ENCODE peak calls at places on chromosomes 6 and 20, in eight cellular contexts. Z is BJ, E is H1, Q is OCI-LY7, D is mucosa of descending colon, F is cardiac fibroblast, Y is HCT116, V is heart right ventricle. M is an unnamed sample.

GRCh38 chr6:111724505-111724904 is 118.8 kb upstream of the TRAF3IP2 start:
- DNase-seq in Z (no peak), E (no peak), Q (peak), D (no peak), F (no peak), Y (no peak), V (no peak), M (no peak)

GRCh38 chr20:60365063-60365640 is 406.9 kb downstream of the CDH26 start:
- DNase-seq in Z (no peak), E (peak), Q (peak), D (no peak), F (no peak), Y (no peak), V (no peak), M (no peak)

GRCh38 chr6:17527076-17527475 is 73.0 kb upstream of the FAM8A1 start:
- DNase-seq in Z (no peak), E (no peak), Q (no peak), D (no peak), F (no peak), Y (no peak), V (no peak), M (no peak)

GRCh38 chr6:129895692-129896091 is 34.6 kb upstream of the TMEM244 start:
- DNase-seq in Z (no peak), E (no peak), Q (no peak), D (no peak), F (peak), Y (no peak), V (no peak), M (no peak)

GRCh38 chr6:24990227-24990843 is 54.6 kb upstream of the RIPOR2 start:
- DNase-seq in Z (no peak), E (no peak), Q (no peak), D (no peak), F (peak), Y (no peak), V (no peak), M (peak)

GRCh38 chr6:158877716-158878115 is 58.5 kb upstream of the EZR start:
- DNase-seq in Z (no peak), E (no peak), Q (no peak), D (no peak), F (no peak), Y (no peak), V (no peak), M (no peak)

GRCh38 chr6:56732517-56732916 is 89.8 kb upstream of the DST start:
- DNase-seq in Z (no peak), E (no peak), Q (no peak), D (no peak), F (no peak), Y (no peak), V (no peak), M (no peak)

GRCh38 chr6:98842489-98843180 is 8.3 kb downstream of the POU3F2 start:
- DNase-seq in Z (no peak), E (peak), Q (no peak), D (no peak), F (no peak), Y (no peak), V (no peak), M (no peak)

GRCh38 chr6:169190970-169191369 is 62.7 kb downstream of the THBS2 start:
- DNase-seq in Z (no peak), E (no peak), Q (no peak), D (no peak), F (no peak), Y (no peak), V (no peak), M (no peak)

GRCh38 chr6:128521302-128521632 is 868 bp upstream of the PTPRK start:
- DNase-seq in Z (no peak), E (no peak), Q (no peak), D (no peak), F (peak), Y (no peak), V (no peak), M (peak)
- H3K4me3 ChIP-seq in Z (peak), E (peak), Q (no peak), D (peak), F (peak), Y (peak), V (peak), M (peak)

GRCh38 chr6:35015996-35016395 is 125.1 kb downstream of the TCP11 start:
- DNase-seq in Z (no peak), E (no peak), Q (no peak), D (no peak), F (peak), Y (no peak), V (no peak), M (no peak)

GRCh38 chr6:35014786-35015185 is 125.7 kb downstream of the ANKS1A start:
- DNase-seq in Z (peak), E (no peak), Q (no peak), D (no peak), F (peak), Y (peak), V (no peak), M (peak)

GRCh38 chr6:35014341-35014740 is 125.3 kb downstream of the ANKS1A start:
- DNase-seq in Z (no peak), E (no peak), Q (no peak), D (no peak), F (no peak), Y (no peak), V (no peak), M (no peak)

GRCh38 chr6:35016417-35017221 is 124.5 kb downstream of the TCP11 start:
- DNase-seq in Z (peak), E (no peak), Q (no peak), D (no peak), F (peak), Y (no peak), V (peak), M (peak)

GRCh38 chr6:35015476-35015875 is 125.7 kb downstream of the TCP11 start:
- DNase-seq in Z (no peak), E (peak), Q (no peak), D (no peak), F (no peak), Y (no peak), V (no peak), M (no peak)
- TF ChIP-seq CTCF in Z (no peak), E (no peak), Q (no peak), D (no peak), F (no peak), Y (no peak), V (no peak), M (no peak)

GRCh38 chr6:140855520-140855919 is 1277.2 kb upstream of the GJE1 start:
- DNase-seq in Z (no peak), E (no peak), Q (no peak), D (no peak), F (no peak), Y (no peak), V (no peak), M (no peak)
- H3K4me3 ChIP-seq in Z (no peak), E (no peak), Q (no peak), D (no peak), F (no peak), Y (no peak), V (no peak), M (no peak)

GRCh38 chr6:69771158-69771906 is 25.5 kb downstream of the LMBRD1 start:
- DNase-seq in Z (no peak), E (no peak), Q (no peak), D (no peak), F (peak), Y (no peak), V (no peak), M (peak)

GRCh38 chr6:69763763-69764162 is 33.0 kb downstream of the LMBRD1 start:
- DNase-seq in Z (no peak), E (no peak), Q (no peak), D (no peak), F (no peak), Y (no peak), V (no peak), M (no peak)

GRCh38 chr6:69768664-69769063 is 28.1 kb downstream of the LMBRD1 start:
- DNase-seq in Z (no peak), E (no peak), Q (no peak), D (no peak), F (peak), Y (no peak), V (no peak), M (peak)
- TF ChIP-seq CTCF in Z (peak), E (no peak), Q (peak), D (no peak), F (peak), Y (no peak), V (no peak), M (peak)

DNA sequence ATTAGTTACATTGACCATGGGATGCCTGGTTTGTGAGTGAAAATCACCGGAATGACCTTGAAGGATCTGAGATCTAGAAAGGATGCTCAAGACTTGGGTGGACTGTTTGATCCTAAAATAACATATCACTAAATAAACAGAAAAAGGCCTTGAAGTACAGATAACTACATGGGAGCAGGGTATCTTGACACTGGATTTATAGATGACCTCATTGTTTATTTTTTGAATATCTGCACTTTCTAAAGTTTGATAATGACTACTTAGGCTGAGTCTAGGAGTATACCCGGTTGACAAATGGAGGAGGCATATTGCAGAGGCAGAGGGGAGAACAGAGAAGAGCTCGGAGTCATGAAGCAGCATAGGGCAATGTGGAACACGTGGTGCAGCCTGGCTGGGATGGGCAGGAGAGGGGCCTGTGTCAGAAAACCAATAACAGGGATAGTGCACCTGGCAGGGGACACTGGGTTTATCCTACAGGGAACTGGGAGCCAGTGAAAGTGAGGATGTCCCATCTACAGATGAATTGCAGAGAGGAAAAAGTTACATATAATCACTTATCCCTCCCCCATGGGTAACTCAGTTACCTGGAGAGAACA is 50.3 kb downstream of the PLAGL1 start:
- DNase-seq in Z (no peak), E (no peak), Q (no peak), D (no peak), F (no peak), Y (no peak), V (no peak), M (no peak)
- H3K4me3 ChIP-seq in Z (no peak), E (no peak), Q (no peak), D (no peak), F (no peak), Y (no peak), V (no peak), M (no peak)

GRCh38 chr20:35719717-35720116 is 20.5 kb downstream of the ROMO1 start:
- DNase-seq in Z (no peak), E (no peak), Q (no peak), D (no peak), F (no peak), Y (no peak), V (no peak), M (no peak)
- TF ChIP-seq CTCF in Z (no peak), E (no peak), Q (no peak), D (no peak), F (no peak), Y (no peak), V (no peak), M (no peak)

DNA sequence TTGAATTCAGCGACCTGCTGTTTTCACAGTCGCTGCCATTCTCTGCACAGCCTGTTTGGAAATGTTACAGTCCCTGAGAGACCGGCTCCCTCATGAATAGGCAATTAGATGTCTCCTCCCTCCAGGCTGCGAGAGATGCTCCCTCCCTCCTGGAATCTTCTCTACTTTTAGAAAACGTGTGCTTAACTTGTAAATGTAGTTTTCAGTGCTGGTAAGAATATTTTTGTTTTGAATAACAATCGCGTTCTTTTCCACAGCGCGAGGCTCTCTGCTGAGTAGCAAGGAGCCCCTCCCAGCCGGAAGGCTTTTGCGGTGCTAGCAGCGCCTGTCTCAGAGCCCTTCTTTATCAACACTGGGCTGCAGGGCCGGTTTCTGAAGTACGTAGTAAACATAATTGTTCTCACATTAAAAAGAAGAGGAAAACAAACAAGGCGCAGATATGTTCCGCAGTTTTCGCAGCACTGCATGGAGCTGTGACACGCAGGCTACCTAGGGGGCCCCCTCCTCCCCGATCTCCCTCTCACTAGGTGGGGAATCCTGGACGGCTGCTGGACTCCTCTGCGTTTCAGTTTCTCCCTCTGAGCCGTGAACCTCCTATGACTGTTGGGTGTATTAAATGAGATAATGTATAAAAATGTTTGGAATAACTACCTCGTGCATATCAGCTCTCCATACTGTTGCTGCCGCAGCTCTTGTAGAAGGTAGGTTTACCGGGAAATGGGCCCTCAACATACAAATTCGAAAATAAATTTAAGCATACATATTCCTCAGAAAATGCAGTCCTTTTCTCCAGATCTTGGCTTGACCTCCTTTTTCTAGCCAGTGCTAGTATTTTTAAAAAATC is 79.0 kb upstream of the SPACA1 start:
- DNase-seq in Z (no peak), E (peak), Q (peak), D (peak), F (peak), Y (no peak), V (no peak), M (peak)
- H3K4me3 ChIP-seq in Z (peak), E (peak), Q (peak), D (no peak), F (peak), Y (no peak), V (peak), M (peak)

GRCh38 chr6:85593438-85594196 is at the start of gene SNX14:
- DNase-seq in Z (peak), E (peak), Q (peak), D (peak), F (peak), Y (peak), V (peak), M (peak)
- TF ChIP-seq CTCF in Z (peak), E (no peak), Q (no peak), D (no peak), F (no peak), Y (no peak), V (no peak), M (no peak)

GRCh38 chr6:72182337-72183246 is 296.2 kb downstream of the RIMS1 start:
- DNase-seq in Z (no peak), E (peak), Q (no peak), D (peak), F (peak), Y (no peak), V (peak), M (peak)
- H3K4me3 ChIP-seq in Z (peak), E (peak), Q (no peak), D (no peak), F (peak), Y (no peak), V (peak), M (peak)